ENCODE peak calls at places on chromosomes 1 and 21, in five cellular contexts. M is spleen, Z is fibroblast of lung, G is bronchial epithelial cell, Y is prostate gland. J is an unnamed sample.

GRCh38 chr1:61330018-61330417 is 247.7 kb downstream of the NFIA start:
- DNase-seq in M (no peak), Z (no peak), G (no peak), Y (no peak), J (no peak)

GRCh38 chr1:7207875-7208646 is 422.8 kb downstream of the CAMTA1 start:
- DNase-seq in M (peak; percentile 47), Z (peak; percentile 69), G (peak; percentile 68), Y (no peak), J (peak; percentile 67)

GRCh38 chr21:33761104-33762036 is 119.1 kb downstream of the ITSN1 start:
- DNase-seq in M (no peak), Z (peak; percentile 100), G (peak; percentile 95), Y (no peak), J (peak; percentile 88)

GRCh38 chr1:33390550-33390949 is 40.3 kb downstream of the PHC2 start:
- DNase-seq in M (no peak), Z (peak; percentile 88), G (no peak), Y (no peak), J (no peak)

GRCh38 chr1:68963353-68963752 is 466.5 kb upstream of the DEPDC1 start:
- DNase-seq in M (no peak), Z (peak; percentile 48), G (no peak), Y (no peak), J (no peak)

GRCh38 chr1:94864821-94865220 is 44.7 kb downstream of the SLC44A3 start:
- DNase-seq in M (no peak), Z (no peak), G (peak; percentile 11), Y (peak; percentile 58), J (no peak)

GRCh38 chr1:159088566-159089183 is 12.1 kb upstream of the AIM2 start:
- DNase-seq in M (no peak), Z (no peak), G (no peak), Y (no peak), J (no peak)

GRCh38 chr1:2523191-2523890 is 3.1 kb downstream of the PANK4 start:
- DNase-seq in M (no peak), Z (no peak), G (peak; percentile 45), Y (no peak), J (no peak)

GRCh38 chr1:109253803-109254620 is 4.7 kb downstream of the CELSR2 start:
- DNase-seq in M (peak; percentile 57), Z (peak; percentile 48), G (no peak), Y (no peak), J (no peak)

GRCh38 chr1:34858901-34859441 is 578 bp downstream of the SMIM12 start:
- DNase-seq in M (peak; percentile 62), Z (peak; percentile 34), G (peak; percentile 7), Y (no peak), J (peak; percentile 15)

GRCh38 chr1:66446261-66447001 is 87.5 kb upstream of the SGIP1 start:
- DNase-seq in M (no peak), Z (peak; percentile 50), G (peak; percentile 69), Y (peak; percentile 26), J (peak; percentile 74)

GRCh38 chr1:219322766-219323165 is 149.1 kb downstream of the LYPLAL1 start:
- DNase-seq in M (no peak), Z (no peak), G (no peak), Y (no peak), J (no peak)

GRCh38 chr1:94562502-94563260 is 21.1 kb upstream of the F3 start:
- DNase-seq in M (no peak), Z (no peak), G (no peak), Y (peak; percentile 69), J (no peak)

GRCh38 chr1:160993544-160993943 is 27.4 kb downstream of the F11R start:
- DNase-seq in M (no peak), Z (peak; percentile 59), G (no peak), Y (no peak), J (peak; percentile 50)

GRCh38 chr1:41239988-41240610 is 2.0 kb downstream of the SCMH1 start:
- DNase-seq in M (no peak), Z (peak; percentile 64), G (peak; percentile 44), Y (no peak), J (no peak)

GRCh38 chr1:229067546-229067945 is 203.4 kb upstream of the RAB4A start:
- DNase-seq in M (peak; percentile 78), Z (no peak), G (no peak), Y (no peak), J (no peak)

GRCh38 chr1:72284398-72285073 is 2.2 kb upstream of the NEGR1 start:
- DNase-seq in M (peak; percentile 77), Z (peak; percentile 96), G (peak; percentile 95), Y (peak; percentile 17), J (peak; percentile 70)

GRCh38 chr1:46687910-46688509 is 16.4 kb downstream of the TEX38 start:
- DNase-seq in M (no peak), Z (no peak), G (no peak), Y (no peak), J (no peak)

GRCh38 chr1:58815069-58815679 is 31.3 kb upstream of the JUN start:
- DNase-seq in M (peak; percentile 95), Z (peak; percentile 100), G (peak; percentile 81), Y (peak; percentile 83), J (no peak)

GRCh38 chr1:147558045-147558444 is 16.7 kb downstream of the BCL9 start:
- DNase-seq in M (no peak), Z (no peak), G (no peak), Y (no peak), J (no peak)

GRCh38 chr1:105830614-105831146 is 1225.8 kb upstream of the PRMT6 start:
- DNase-seq in M (no peak), Z (no peak), G (peak; percentile 3), Y (no peak), J (no peak)

GRCh38 chr21:32448803-32449594 is 36.5 kb downstream of the EVA1C start:
- DNase-seq in M (no peak), Z (peak; percentile 81), G (no peak), Y (no peak), J (no peak)

GRCh38 chr1:94095112-94095637 is 25.8 kb downstream of the ABCA4 start:
- DNase-seq in M (no peak), Z (peak; percentile 94), G (no peak), Y (peak; percentile 29), J (peak; percentile 90)

GRCh38 chr1:47409311-47410085 is 6.6 kb upstream of the FOXE3 start:
- DNase-seq in M (no peak), Z (peak; percentile 78), G (peak; percentile 90), Y (no peak), J (peak; percentile 85)

GRCh38 chr1:20698195-20698910 is 19.5 kb downstream of the KIF17 start:
- DNase-seq in M (no peak), Z (peak; percentile 89), G (peak; percentile 32), Y (no peak), J (no peak)

GRCh38 chr1:4527819-4528218 is 126.6 kb upstream of the AJAP1 start:
- DNase-seq in M (no peak), Z (no peak), G (no peak), Y (no peak), J (no peak)

GRCh38 chr21:41245509-41246135 is 71.0 kb upstream of the FAM3B start:
- DNase-seq in M (no peak), Z (no peak), G (no peak), Y (no peak), J (no peak)

GRCh38 chr1:181170194-181170593 is 81.7 kb downstream of the IER5 start:
- DNase-seq in M (no peak), Z (no peak), G (no peak), Y (no peak), J (no peak)

GRCh38 chr1:151131832-151132675 is 14.4 kb downstream of the SEMA6C start:
- DNase-seq in M (no peak), Z (peak; percentile 30), G (no peak), Y (no peak), J (no peak)

GRCh38 chr21:41839387-41840000 is 39.6 kb downstream of the PRDM15 start:
- DNase-seq in M (peak; percentile 31), Z (no peak), G (no peak), Y (no peak), J (no peak)

GRCh38 chr1:218066332-218066731 is 218.8 kb upstream of the RRP15 start:
- DNase-seq in M (no peak), Z (no peak), G (no peak), Y (no peak), J (no peak)

DNA sequence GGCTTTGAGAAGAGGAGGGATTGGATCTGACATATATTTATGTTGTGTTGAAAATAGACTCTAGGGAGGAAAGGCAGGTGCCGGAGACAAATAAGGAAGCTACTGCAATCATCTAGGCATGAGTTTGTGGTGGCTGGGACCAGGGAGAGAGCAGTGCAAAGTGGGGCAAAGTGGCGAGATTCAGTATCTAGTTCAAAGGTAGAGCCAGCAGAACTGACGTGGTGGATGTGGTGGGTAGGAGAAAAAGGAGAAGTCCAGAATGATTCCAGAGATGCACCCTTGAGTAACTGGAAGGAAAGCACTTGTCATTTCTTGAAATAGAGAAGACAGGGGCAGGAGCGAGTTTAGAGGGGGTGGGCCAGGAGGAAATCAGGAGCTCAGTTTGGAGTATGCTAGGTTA is 275.2 kb downstream of the KAZN start:
- DNase-seq in M (no peak), Z (no peak), G (no peak), Y (no peak), J (no peak)
- H3K4me3 ChIP-seq in M (no peak overlapping the region), Z (no peak overlapping the region), G (no peak overlapping the region), Y (no peak overlapping the region), J (no peak overlapping the region)

GRCh38 chr1:18329469-18329868 is 151.3 kb upstream of the KLHDC7A start:
- DNase-seq in M (no peak), Z (no peak), G (no peak), Y (no peak), J (no peak)
- H3K27me3 ChIP-seq in M (no peaks in the 10 kb centered on the region), Z (no peaks in the 10 kb centered on the region), G (no peaks in the 10 kb centered on the region), Y (no peaks in the 10 kb centered on the region), J (peaks cover 4% of the 10 kb centered on the region)

DNA sequence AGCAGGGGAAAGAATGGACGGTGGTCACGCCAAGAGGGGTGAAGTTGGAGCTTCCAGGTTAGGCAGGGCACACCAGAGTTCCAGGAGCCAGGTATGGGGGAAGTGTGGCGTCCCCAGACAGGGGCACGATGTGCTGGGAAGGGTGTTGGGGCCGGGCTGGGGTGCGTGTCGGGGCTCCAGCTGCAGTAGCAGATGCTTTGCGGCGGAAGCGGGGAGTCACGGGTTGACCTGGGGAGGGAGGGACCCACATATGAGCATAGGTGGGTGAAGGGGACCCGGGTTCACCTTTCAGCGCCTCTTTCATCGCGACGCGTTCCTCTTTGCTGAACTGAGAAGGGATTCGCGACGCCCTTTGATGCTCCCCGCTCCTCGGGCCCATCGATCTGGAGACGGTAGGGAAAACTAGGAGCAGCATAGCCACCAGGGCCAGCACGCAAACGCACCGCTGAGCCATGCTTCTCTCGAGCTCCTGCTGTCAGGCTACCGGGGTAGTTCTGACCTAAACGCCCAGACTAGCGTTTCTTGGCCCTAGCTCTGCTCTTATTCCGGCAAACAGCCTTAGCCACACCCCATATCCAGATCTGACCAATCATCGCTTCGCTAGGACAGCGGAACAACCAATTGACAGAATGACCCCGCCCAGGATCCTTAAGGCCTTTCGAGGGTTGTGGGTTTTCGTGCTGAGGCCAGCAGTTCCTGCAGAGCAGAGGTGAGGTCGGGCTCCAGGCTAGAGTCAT is at the start of gene PM20D1:
- DNase-seq in M (peak; percentile 90), Z (peak; percentile 70), G (peak; percentile 50), Y (peak; percentile 14), J (no peak)
- H3K4me3 ChIP-seq in M (peak within 1 kb of the TSS; percentile 66), Z (no peak within 1 kb of the TSS), G (no peak within 1 kb of the TSS), Y (no peak within 1 kb of the TSS), J (no peak within 1 kb of the TSS)

GRCh38 chr1:966603-967295 is 467 bp downstream of the PLEKHN1 start:
- DNase-seq in M (peak; percentile 94), Z (peak; percentile 66), G (peak; percentile 70), Y (peak; percentile 71), J (peak; percentile 39)

GRCh38 chr1:964691-965525 is 1.4 kb upstream of the PLEKHN1 start:
- DNase-seq in M (no peak), Z (no peak), G (no peak), Y (no peak), J (no peak)

GRCh38 chr1:965526-966134 is 652 bp upstream of the PLEKHN1 start:
- DNase-seq in M (no peak), Z (no peak), G (no peak), Y (no peak), J (no peak)

GRCh38 chr1:967466-968343 is 1.4 kb downstream of the PLEKHN1 start:
- DNase-seq in M (no peak), Z (no peak), G (no peak), Y (no peak), J (no peak)

GRCh38 chr1:966135-966602 is at the start of gene PLEKHN1:
- DNase-seq in M (no peak), Z (peak; percentile 71), G (peak; percentile 64), Y (peak; percentile 46), J (no peak)
- H3K27me3 ChIP-seq in M (no peaks in the 10 kb centered on the region), Z (no peaks in the 10 kb centered on the region), G (no peaks in the 10 kb centered on the region), Y (no peaks in the 10 kb centered on the region), J (no peaks in the 10 kb centered on the region)